ENCODE peak calls at places on chromosomes 11 and 22, in five cellular contexts. One of them, this sample, is unnamed. For H3K36me3, the result is how much of the 10 kb centered on the place peaks cover.

GRCh38 chr11:77779935-77780334 is 40.6 kb downstream of the RSF1 start:
- DNase-seq in GM23248: peak
- DNase-seq in cardiac muscle cell: peak
- DNase-seq in heart right ventricle: no peak
- DNase-seq in uterus: no peak
- DNase-seq in this sample: no peak

GRCh38 chr11:45238724-45239123 is 47.4 kb downstream of the SYT13 start:
- DNase-seq in heart right ventricle: no peak
- DNase-seq in GM23248: peak
- DNase-seq in cardiac muscle cell: peak
- DNase-seq in uterus: no peak
- DNase-seq in this sample: no peak

GRCh38 chr11:875769-876301 is 33.2 kb downstream of the TSPAN4 start:
- DNase-seq in uterus: no peak
- DNase-seq in cardiac muscle cell: no peak
- DNase-seq in GM23248: no peak
- DNase-seq in heart right ventricle: no peak
- DNase-seq in this sample: no peak

GRCh38 chr11:33667819-33668467 is 32.7 kb downstream of the C11orf91 start:
- DNase-seq in uterus: no peak
- DNase-seq in GM23248: no peak
- DNase-seq in cardiac muscle cell: no peak
- DNase-seq in heart right ventricle: no peak
- DNase-seq in this sample: no peak

GRCh38 chr11:12061851-12062560 is 48.4 kb upstream of the MICAL2 start:
- DNase-seq in cardiac muscle cell: no peak
- DNase-seq in GM23248: no peak
- DNase-seq in heart right ventricle: no peak
- DNase-seq in uterus: no peak
- DNase-seq in this sample: no peak

GRCh38 chr11:65417221-65417701 is 5.3 kb upstream of the NEAT1 start:
- DNase-seq in uterus: peak
- DNase-seq in heart right ventricle: peak
- DNase-seq in cardiac muscle cell: peak
- DNase-seq in GM23248: peak
- DNase-seq in this sample: no peak

GRCh38 chr11:35647535-35648092 is 15.0 kb upstream of the TRIM44 start:
- DNase-seq in cardiac muscle cell: no peak
- DNase-seq in heart right ventricle: no peak
- DNase-seq in GM23248: no peak
- DNase-seq in uterus: no peak
- DNase-seq in this sample: no peak

GRCh38 chr11:2526808-2527381 is 82.1 kb downstream of the KCNQ1 start:
- DNase-seq in cardiac muscle cell: no peak
- DNase-seq in uterus: peak
- DNase-seq in GM23248: peak
- DNase-seq in heart right ventricle: peak
- DNase-seq in this sample: no peak

GRCh38 chr11:9753031-9753430 is 89.2 kb downstream of the SWAP70 start:
- DNase-seq in heart right ventricle: no peak
- DNase-seq in GM23248: peak
- DNase-seq in uterus: no peak
- DNase-seq in cardiac muscle cell: peak
- DNase-seq in this sample: no peak

GRCh38 chr11:14414470-14415461 is 55.8 kb upstream of the RRAS2 start:
- DNase-seq in GM23248: peak
- DNase-seq in heart right ventricle: no peak
- DNase-seq in cardiac muscle cell: peak
- DNase-seq in uterus: no peak
- DNase-seq in this sample: no peak

GRCh38 chr11:35845860-35846259 is 98.0 kb upstream of the LDLRAD3 start:
- DNase-seq in uterus: no peak
- DNase-seq in GM23248: peak
- DNase-seq in cardiac muscle cell: no peak
- DNase-seq in heart right ventricle: no peak
- DNase-seq in this sample: no peak

GRCh38 chr11:28242596-28242995 is 134.4 kb downstream of the METTL15 start:
- DNase-seq in GM23248: no peak
- DNase-seq in uterus: no peak
- DNase-seq in heart right ventricle: no peak
- DNase-seq in cardiac muscle cell: no peak
- DNase-seq in this sample: no peak

GRCh38 chr11:69033431-69033830 is 15.3 kb upstream of the TPCN2 start:
- DNase-seq in cardiac muscle cell: no peak
- DNase-seq in GM23248: no peak
- DNase-seq in uterus: peak
- DNase-seq in heart right ventricle: no peak
- DNase-seq in this sample: no peak

GRCh38 chr11:112163875-112164521 is at the start of gene IL18:
- DNase-seq in heart right ventricle: no peak
- DNase-seq in GM23248: peak
- DNase-seq in cardiac muscle cell: no peak
- DNase-seq in uterus: no peak
- DNase-seq in this sample: no peak

GRCh38 chr11:57873196-57873911 is 111.8 kb downstream of the CTNND1 start:
- DNase-seq in cardiac muscle cell: peak
- DNase-seq in heart right ventricle: no peak
- DNase-seq in GM23248: peak
- DNase-seq in uterus: no peak
- DNase-seq in this sample: no peak

GRCh38 chr22:27133951-27134664 is 476.7 kb downstream of the MIAT start:
- DNase-seq in heart right ventricle: no peak
- DNase-seq in uterus: peak
- DNase-seq in GM23248: peak
- DNase-seq in cardiac muscle cell: peak
- DNase-seq in this sample: no peak

GRCh38 chr11:110750100-110750499 is 37.9 kb upstream of the ARHGAP20 start:
- DNase-seq in heart right ventricle: no peak
- DNase-seq in uterus: no peak
- DNase-seq in cardiac muscle cell: no peak
- DNase-seq in GM23248: no peak
- DNase-seq in this sample: no peak

GRCh38 chr11:92753161-92753560 is 216.3 kb upstream of the MTNR1B start:
- DNase-seq in cardiac muscle cell: no peak
- DNase-seq in uterus: no peak
- DNase-seq in GM23248: peak
- DNase-seq in heart right ventricle: no peak
- DNase-seq in this sample: no peak

GRCh38 chr11:697028-697491 is 1.4 kb downstream of the TMEM80 start:
- DNase-seq in uterus: no peak
- DNase-seq in GM23248: peak
- DNase-seq in heart right ventricle: no peak
- DNase-seq in cardiac muscle cell: peak
- DNase-seq in this sample: no peak

GRCh38 chr11:45895553-45896259 is 10.3 kb downstream of the MAPK8IP1 start:
- DNase-seq in GM23248: no peak
- DNase-seq in uterus: no peak
- DNase-seq in cardiac muscle cell: no peak
- DNase-seq in heart right ventricle: no peak
- DNase-seq in this sample: no peak

GRCh38 chr11:100929377-100929776 is 200.2 kb downstream of the PGR start:
- DNase-seq in uterus: no peak
- DNase-seq in heart right ventricle: no peak
- DNase-seq in GM23248: peak
- DNase-seq in cardiac muscle cell: peak
- DNase-seq in this sample: no peak

GRCh38 chr11:102070766-102071165 is 23.5 kb downstream of the CFAP300 start:
- DNase-seq in GM23248: no peak
- DNase-seq in uterus: no peak
- DNase-seq in cardiac muscle cell: no peak
- DNase-seq in heart right ventricle: no peak
- DNase-seq in this sample: no peak

GRCh38 chr11:43516316-43516820 is 157.6 kb downstream of the TTC17 start:
- DNase-seq in cardiac muscle cell: no peak
- DNase-seq in heart right ventricle: no peak
- DNase-seq in uterus: no peak
- DNase-seq in GM23248: no peak
- DNase-seq in this sample: no peak

GRCh38 chr11:117045956-117046355 is 52.3 kb downstream of the SIK3 start:
- DNase-seq in GM23248: peak
- DNase-seq in heart right ventricle: no peak
- DNase-seq in uterus: no peak
- DNase-seq in cardiac muscle cell: peak
- DNase-seq in this sample: no peak

GRCh38 chr11:65215441-65216076 is 33.8 kb downstream of the CAPN1 start:
- DNase-seq in heart right ventricle: no peak
- DNase-seq in cardiac muscle cell: no peak
- DNase-seq in uterus: no peak
- DNase-seq in GM23248: peak
- DNase-seq in this sample: no peak

GRCh38 chr11:36622431-36623136 is 24.5 kb upstream of the RAG2 start:
- DNase-seq in heart right ventricle: no peak
- DNase-seq in cardiac muscle cell: peak
- DNase-seq in uterus: no peak
- DNase-seq in GM23248: peak
- DNase-seq in this sample: no peak

GRCh38 chr22:24327827-24328226 is 57.2 kb downstream of the SPECC1L start:
- DNase-seq in cardiac muscle cell: no peak
- DNase-seq in heart right ventricle: no peak
- DNase-seq in uterus: no peak
- DNase-seq in GM23248: no peak
- DNase-seq in this sample: no peak

GRCh38 chr22:24331468-24332440 is 61.1 kb downstream of the SPECC1L start:
- DNase-seq in heart right ventricle: no peak
- DNase-seq in GM23248: peak
- DNase-seq in cardiac muscle cell: no peak
- DNase-seq in uterus: no peak
- DNase-seq in this sample: no peak

GRCh38 chr22:24333301-24333700 is 62.7 kb downstream of the SPECC1L start:
- DNase-seq in cardiac muscle cell: no peak
- DNase-seq in heart right ventricle: no peak
- DNase-seq in GM23248: peak
- DNase-seq in uterus: no peak
- DNase-seq in this sample: no peak

GRCh38 chr22:24329453-24329852 is 58.8 kb downstream of the SPECC1L start:
- DNase-seq in GM23248: no peak
- DNase-seq in cardiac muscle cell: no peak
- DNase-seq in uterus: no peak
- DNase-seq in heart right ventricle: no peak
- DNase-seq in this sample: no peak

DNA sequence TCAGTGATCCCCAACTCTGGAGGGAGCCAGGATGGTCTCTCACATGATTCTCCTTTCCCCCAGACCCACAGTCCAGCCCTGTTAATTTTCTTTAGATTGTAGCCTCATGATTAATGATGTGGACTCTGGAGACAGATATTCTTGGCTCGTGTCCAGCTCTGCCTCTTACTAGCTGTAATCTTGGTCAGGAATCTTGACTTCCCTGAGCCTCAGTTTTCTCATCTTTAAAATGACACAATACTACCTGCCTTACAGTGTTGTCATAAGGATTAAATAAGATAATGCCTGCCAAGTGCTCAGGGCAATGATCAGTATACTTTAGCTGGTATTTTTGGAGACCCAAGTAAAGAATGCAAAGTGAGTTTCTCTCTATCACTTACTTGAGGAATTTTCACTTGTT is 60.0 kb downstream of the SPECC1L start:
- DNase-seq in uterus: no peak
- DNase-seq in cardiac muscle cell: no peak
- DNase-seq in GM23248: peak
- DNase-seq in heart right ventricle: no peak
- DNase-seq in this sample: no peak
- H3K36me3 ChIP-seq in uterus: under half
- H3K36me3 ChIP-seq in cardiac muscle cell: half or more
- H3K36me3 ChIP-seq in GM23248: under half
- H3K36me3 ChIP-seq in heart right ventricle: under half
- H3K36me3 ChIP-seq in this sample: under half

DNA sequence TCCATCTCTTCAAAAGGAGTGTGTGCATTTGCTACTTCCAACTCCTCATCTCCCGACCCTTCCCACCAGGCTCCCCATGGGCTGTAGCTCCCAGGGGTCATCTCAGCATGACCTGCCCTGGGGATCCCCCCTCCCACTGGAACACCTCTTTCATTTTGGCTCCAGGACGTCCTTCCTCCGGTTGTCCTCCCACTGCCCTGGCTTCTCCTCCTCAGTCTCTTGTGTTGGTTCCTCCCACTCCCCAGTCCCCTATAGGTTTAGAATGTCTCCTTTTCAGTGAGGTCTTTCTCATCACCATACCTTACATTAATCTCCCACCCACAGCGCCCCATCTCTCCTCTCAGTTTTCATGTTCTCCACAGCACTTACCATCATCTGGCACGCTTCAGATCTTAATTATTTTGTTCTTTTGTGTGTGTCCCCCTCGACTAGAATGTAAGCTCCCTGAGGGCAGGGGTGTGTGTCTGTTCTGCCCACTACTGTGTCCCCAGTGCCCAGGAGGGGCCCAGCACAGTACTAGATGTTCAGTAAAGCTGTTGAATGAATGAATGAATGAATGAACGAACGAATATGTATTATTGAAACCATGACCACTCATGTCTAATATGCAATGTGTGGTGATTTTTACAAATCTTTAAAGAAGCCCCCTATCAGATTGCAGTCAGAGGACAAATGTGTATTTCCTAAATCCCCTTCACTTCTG is 2.0 kb upstream of the TMA7B start:
- DNase-seq in heart right ventricle: no peak
- DNase-seq in cardiac muscle cell: no peak
- DNase-seq in GM23248: no peak
- DNase-seq in uterus: no peak
- DNase-seq in this sample: no peak
- H3K36me3 ChIP-seq in heart right ventricle: under half
- H3K36me3 ChIP-seq in cardiac muscle cell: under half
- H3K36me3 ChIP-seq in GM23248: under half
- H3K36me3 ChIP-seq in uterus: under half
- H3K36me3 ChIP-seq in this sample: under half

DNA sequence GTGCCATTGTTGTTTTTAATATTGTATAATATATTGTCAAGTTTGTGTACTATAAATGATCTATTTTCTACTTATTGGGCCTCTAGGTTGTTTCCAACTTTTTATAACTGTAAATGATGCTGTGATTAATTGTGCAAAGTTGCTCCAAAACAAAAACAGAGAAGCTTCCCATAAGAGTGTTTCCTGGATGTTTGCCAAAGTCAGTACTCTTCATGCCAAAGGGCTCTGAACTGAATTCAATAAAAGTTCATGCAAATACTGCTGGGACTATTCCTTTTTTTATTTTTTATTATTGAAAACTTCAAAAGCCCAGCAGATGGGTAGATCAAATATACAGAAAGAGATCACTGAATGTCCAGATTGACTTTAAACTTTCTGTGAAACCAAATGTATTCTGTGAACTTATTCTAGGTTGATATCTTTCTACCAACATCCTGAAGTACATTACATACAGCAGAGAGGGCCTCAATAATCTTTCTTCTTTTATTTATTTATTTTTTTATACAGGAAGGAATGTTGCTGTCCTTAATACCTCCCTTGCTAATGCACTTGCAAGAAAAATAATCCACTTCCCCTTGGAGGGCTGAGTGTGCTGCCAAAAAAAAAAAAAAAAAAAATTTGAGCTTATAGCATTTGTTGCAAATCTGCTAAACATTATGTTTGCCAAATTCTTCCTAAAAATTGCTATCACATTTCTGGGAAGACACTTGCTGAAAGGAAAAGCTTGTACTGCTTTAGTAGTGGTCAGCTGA is 53.1 kb downstream of the CTSC start:
- DNase-seq in cardiac muscle cell: peak
- DNase-seq in GM23248: no peak
- DNase-seq in uterus: no peak
- DNase-seq in heart right ventricle: peak
- DNase-seq in this sample: no peak
- H3K36me3 ChIP-seq in cardiac muscle cell: under half
- H3K36me3 ChIP-seq in GM23248: under half
- H3K36me3 ChIP-seq in uterus: under half
- H3K36me3 ChIP-seq in heart right ventricle: under half
- H3K36me3 ChIP-seq in this sample: under half

GRCh38 chr11:63427971-63428508 is 58.5 kb downstream of the SLC22A9 start:
- DNase-seq in GM23248: no peak
- DNase-seq in uterus: no peak
- DNase-seq in heart right ventricle: no peak
- DNase-seq in cardiac muscle cell: no peak
- DNase-seq in this sample: no peak
- H3K36me3 ChIP-seq in GM23248: under half
- H3K36me3 ChIP-seq in uterus: under half
- H3K36me3 ChIP-seq in heart right ventricle: under half
- H3K36me3 ChIP-seq in cardiac muscle cell: under half
- H3K36me3 ChIP-seq in this sample: under half

This sample was measured in thoracic aorta.